ENCODE peak calls at places on chromosome 15, in five cellular contexts. Q, C, U, Y and X are unnamed samples.

GRCh38 chr15:78061963-78062427 is 15.5 kb downstream of the TBC1D2B start:
- DNase-seq in C (no peak), Q (no peak), Y (no peak), U (no peak), X (peak; percentile 41)

GRCh38 chr15:70152070-70152480 is 54.4 kb upstream of the TLE3 start:
- DNase-seq in Q (peak; percentile 25), U (no peak), Y (no peak), C (no peak), X (no peak)

GRCh38 chr15:24617646-24618045 is 57.9 kb upstream of the NPAP1 start:
- DNase-seq in U (no peak), Y (no peak), Q (no peak), C (peak; percentile 4), X (no peak)

GRCh38 chr15:67116742-67117141 is 51.3 kb downstream of the SMAD3 start:
- DNase-seq in Y (no peak), U (no peak), Q (no peak), C (no peak), X (no peak)

GRCh38 chr15:45630958-45631691 is 3.7 kb upstream of the SQOR start:
- DNase-seq in Q (no peak), Y (peak; percentile 40), C (no peak), U (no peak), X (peak; percentile 94)

GRCh38 chr15:47548986-47549385 is 168.3 kb upstream of the SEMA6D start:
- DNase-seq in U (no peak), C (no peak), Q (no peak), Y (no peak), X (no peak)

GRCh38 chr15:29132786-29133185 is 136.8 kb downstream of the NSMCE3 start:
- DNase-seq in Q (no peak), C (no peak), Y (no peak), U (no peak), X (no peak)

GRCh38 chr15:63509933-63510547 is 5.6 kb downstream of the USP3 start:
- DNase-seq in U (no peak), Y (no peak), C (no peak), Q (no peak), X (peak; percentile 78)

GRCh38 chr15:78907577-78907976 is 34.9 kb downstream of the MORF4L1 start:
- DNase-seq in U (no peak), Y (no peak), Q (no peak), C (peak; percentile 90), X (no peak)

GRCh38 chr15:94229591-94230365 is 1.6 kb upstream of the MCTP2 start:
- DNase-seq in C (no peak), Y (no peak), Q (no peak), U (no peak), X (no peak)

GRCh38 chr15:97683816-97684215 is 276.7 kb upstream of the ARRDC4 start:
- DNase-seq in Q (no peak), C (no peak), U (no peak), Y (no peak), X (no peak)

GRCh38 chr15:74213858-74214284 is 11.3 kb upstream of the STRA6 start:
- DNase-seq in Q (no peak), Y (no peak), U (peak; percentile 13), C (peak; percentile 79), X (no peak)

GRCh38 chr15:74785716-74786032 is 3.8 kb downstream of the CSK start:
- DNase-seq in U (no peak), C (no peak), Y (no peak), Q (no peak), X (no peak)

GRCh38 chr15:95990833-95991232 is 339.7 kb upstream of the NR2F2 start:
- DNase-seq in C (no peak), Q (no peak), Y (no peak), U (no peak), X (no peak)

GRCh38 chr15:63212050-63212973 is 22.9 kb downstream of the RAB8B start:
- DNase-seq in Q (no peak), C (no peak), Y (no peak), U (no peak), X (peak; percentile 84)

GRCh38 chr15:89203705-89204273 is 17.6 kb downstream of the RLBP1 start:
- DNase-seq in C (no peak), Y (no peak), U (no peak), Q (no peak), X (no peak)

GRCh38 chr15:83837946-83838571 is 184.1 kb downstream of the ADAMTSL3 start:
- DNase-seq in U (no peak), Q (no peak), C (peak; percentile 78), Y (peak; percentile 51), X (no peak)

GRCh38 chr15:89401636-89402252 is 67.1 kb upstream of the POLG start:
- DNase-seq in C (no peak), U (no peak), Q (no peak), Y (no peak), X (peak; percentile 53)

GRCh38 chr15:74144153-74144775 is 13.9 kb downstream of the ISLR2 start:
- DNase-seq in C (peak; percentile 71), Y (peak; percentile 29), U (no peak), Q (no peak), X (no peak)

GRCh38 chr15:101795455-101795854 is 7.9 kb upstream of the OR4F6 start:
- DNase-seq in Y (no peak), C (no peak), Q (no peak), U (no peak), X (peak; percentile 67)

DNA sequence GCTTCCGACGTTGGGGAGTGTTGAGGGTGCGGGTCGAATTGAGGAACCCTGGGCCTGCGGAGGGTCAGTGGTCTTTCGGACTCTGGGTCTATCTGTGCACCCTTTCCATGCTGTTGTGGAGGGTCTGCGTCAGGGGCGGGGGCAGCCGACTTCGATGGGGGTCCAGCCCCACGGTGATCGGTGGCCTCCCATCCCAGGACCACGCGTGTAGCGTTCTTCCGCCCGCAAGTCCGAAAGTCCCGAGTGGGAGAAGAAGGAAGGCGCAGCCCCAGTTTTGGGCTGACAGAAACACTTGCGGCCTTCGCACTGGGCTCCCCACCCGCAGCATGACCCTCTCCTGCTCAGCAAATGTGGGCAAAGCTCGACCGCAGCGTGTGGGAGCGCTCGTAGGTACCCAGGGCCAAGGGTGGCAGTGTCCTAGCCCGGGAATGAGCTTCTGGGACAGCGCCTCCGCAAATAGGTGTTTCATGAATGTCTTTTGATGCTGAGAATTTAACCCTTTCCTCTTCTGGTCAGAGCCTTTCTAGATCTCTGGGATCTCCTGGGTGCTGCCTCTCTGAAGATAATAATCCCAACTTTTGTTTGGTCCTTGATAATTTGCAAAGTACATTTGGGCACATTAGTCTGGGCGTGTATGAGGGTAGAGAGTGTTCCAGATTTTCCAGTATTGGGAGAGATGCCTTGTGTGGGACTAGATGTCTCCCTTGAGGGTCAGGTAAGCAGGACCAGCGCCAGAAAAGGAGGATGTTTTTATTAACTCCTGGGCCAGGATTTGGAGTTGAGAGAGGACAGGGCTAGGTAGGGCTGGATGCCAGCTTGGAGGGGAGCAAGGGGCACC is 2.3 kb upstream of the DLL4 start:
- DNase-seq in U (no peak), Y (no peak), C (peak; percentile 64), Q (no peak), X (no peak)
- H3K4me3 ChIP-seq in U (peak overlapping the region; percentile 72), Y (no peak overlapping the region), C (peak overlapping the region; percentile 88), Q (no peak overlapping the region), X (no peak overlapping the region)

DNA sequence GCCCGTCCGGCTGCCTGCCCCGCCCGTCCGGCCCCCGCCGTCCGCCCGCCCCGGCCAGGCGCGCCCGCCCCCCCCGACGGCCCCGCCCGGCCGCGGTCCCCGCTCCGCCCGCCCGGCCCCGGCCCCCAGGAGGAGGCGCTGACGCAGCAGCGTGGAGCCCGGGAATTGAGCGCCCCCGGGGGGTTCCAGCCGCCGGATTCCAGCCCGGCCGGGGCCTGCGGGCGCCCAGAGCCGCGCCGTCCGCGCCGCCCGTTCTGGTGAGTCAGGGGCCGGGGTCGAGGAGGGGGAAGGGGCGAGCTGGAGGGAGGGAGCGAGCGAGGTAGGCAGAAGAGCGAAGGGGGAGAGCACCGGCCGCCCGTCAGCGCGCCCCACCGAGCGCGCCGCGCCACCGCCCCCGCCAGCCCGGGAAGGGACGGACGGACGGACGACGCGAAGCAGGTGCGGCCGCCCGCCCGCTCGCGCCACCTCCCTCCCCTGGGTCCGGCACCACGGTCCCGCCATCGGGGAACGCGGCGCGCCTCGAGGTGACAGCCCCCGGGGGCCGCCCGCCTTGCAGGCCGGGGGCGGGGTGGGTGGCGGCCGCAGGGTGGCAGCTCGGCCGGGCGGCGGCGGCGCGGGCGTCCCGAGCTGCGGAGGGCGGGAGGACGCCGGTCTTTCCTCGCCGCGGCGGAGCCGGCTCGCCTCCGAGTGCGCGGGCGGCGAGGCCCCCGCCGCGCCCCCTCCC is 421 bp downstream of the BAHD1 start:
- DNase-seq in U (no peak), C (peak; percentile 76), Q (no peak), Y (no peak), X (no peak)
- TF ChIP-seq CTCF in U (no peak), C (no peak), Q (no peak), Y (no peak), X (peak; percentile 24)

DNA sequence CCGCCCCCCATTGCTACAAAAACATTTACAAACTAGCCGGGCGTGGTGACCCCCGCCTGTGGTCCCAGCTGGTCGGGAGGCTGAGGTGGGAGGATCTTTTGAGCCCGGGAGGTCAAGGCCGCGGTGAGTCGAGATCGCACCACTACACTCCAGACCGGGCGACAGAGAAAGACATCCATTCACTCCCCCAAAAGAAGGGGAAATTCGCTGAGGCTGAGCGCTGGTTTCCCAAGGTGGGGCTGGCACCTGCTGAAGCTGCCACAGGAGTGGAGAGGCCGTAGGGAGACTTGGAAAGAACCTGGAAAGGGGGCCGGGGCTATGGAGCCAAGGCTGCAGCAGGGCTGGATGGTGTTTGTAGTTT is 735 bp upstream of the CRTC3 start:
- DNase-seq in Q (no peak), Y (no peak), U (no peak), C (no peak), X (no peak)
- H3K4me3 ChIP-seq in Q (peak overlapping the region; percentile 89), Y (peak overlapping the region; percentile 74), U (peak overlapping the region; percentile 88), C (peak overlapping the region; percentile 79), X (no peak overlapping the region)

GRCh38 chr15:100572362-100572983 is 29.5 kb downstream of the LINS1 start:
- DNase-seq in Q (no peak), C (peak; percentile 4), U (no peak), Y (no peak), X (peak; percentile 52)
- TF ChIP-seq CTCF in Q (peak; percentile 71), C (no peak), U (peak; percentile 35), Y (peak; percentile 28), X (peak; percentile 46)

DNA sequence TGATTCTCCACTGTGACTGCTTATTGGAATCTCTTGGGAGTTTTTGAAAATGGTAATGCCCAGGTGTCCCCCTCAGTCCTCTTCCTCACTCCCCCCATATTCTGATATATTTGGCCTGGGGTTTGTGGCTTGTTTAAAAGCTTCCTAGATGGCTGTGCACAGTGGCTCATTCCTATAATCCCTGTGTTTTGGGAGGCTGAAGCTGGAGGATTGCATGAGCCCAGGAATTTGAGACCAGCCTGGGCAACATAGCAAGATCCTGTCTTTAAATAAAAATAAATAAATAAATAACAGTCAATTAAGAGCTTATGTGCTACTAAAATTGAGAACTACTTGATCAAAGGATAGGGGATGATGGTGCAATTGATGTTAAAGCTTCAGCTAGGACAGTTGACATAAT is 33.3 kb downstream of the ARIH1 start:
- DNase-seq in Q (no peak), Y (no peak), U (no peak), C (no peak), X (no peak)
- H3K4me3 ChIP-seq in Q (no peak overlapping the region), Y (no peak overlapping the region), U (no peak overlapping the region), C (no peak overlapping the region), X (no peak overlapping the region)

DNA sequence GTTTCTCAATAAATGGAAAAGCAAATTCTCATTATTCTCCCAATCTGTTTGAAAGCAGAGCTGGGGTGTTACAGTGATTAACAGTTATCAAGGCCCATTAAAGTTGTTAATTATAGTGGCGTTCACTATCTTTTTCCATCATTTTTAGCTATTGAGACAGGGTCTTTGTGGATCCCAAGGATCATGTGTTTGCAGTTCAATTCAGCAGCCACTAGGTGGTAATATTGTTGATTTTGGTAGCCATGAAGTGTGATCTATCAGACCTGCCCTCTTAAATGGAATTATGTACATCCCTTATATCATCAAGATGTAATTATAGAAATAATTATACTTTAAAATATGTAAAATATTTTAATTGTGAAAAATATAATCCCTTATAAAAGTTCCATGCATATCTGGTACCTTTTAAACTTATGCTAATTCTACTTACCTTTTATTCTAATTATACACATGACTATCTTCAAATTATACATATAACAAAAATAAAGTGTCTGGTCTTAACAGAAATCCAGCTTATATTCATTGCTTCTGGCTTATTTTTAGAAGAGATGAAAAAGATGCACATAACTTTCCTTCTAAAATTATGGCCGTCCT is 126.4 kb downstream of the GREM1 start:
- DNase-seq in Y (peak; percentile 40), U (no peak), Q (no peak), C (peak; percentile 60), X (peak; percentile 72)
- TF ChIP-seq CTCF in Y (peak; percentile 45), U (peak; percentile 19), Q (peak; percentile 46), C (peak; percentile 64), X (peak; percentile 66)